ENCODE peak calls at places on chromosomes 5 and 9, in four cellular contexts. One of them, this sample, is unnamed.

GRCh38 chr5:73093943-73094342 is 26.4 kb upstream of the TMEM171 start:
- DNase-seq in HepG2: no peak
- DNase-seq in K562: no peak
- DNase-seq in GM12878: no peak
- DNase-seq in this sample: no peak

GRCh38 chr9:126112135-126112720 is 214.4 kb upstream of the MVB12B start:
- DNase-seq in HepG2: no peak
- DNase-seq in GM12878: no peak
- DNase-seq in K562: no peak
- DNase-seq in this sample: no peak

GRCh38 chr9:134526798-134527492 is 114.7 kb upstream of the COL5A1 start:
- DNase-seq in K562: no peak
- DNase-seq in HepG2: no peak
- DNase-seq in GM12878: no peak
- DNase-seq in this sample: no peak

GRCh38 chr5:76601470-76601869 is 21.7 kb downstream of the F2RL2 start:
- DNase-seq in GM12878: no peak
- DNase-seq in HepG2: peak; percentile 52
- DNase-seq in K562: peak; percentile 64
- DNase-seq in this sample: peak; percentile 62

GRCh38 chr9:79572891-79573696 is 1.3 kb downstream of the TLE4 start:
- DNase-seq in K562: peak; percentile 27
- DNase-seq in HepG2: no peak
- DNase-seq in GM12878: no peak
- DNase-seq in this sample: peak; percentile 73

GRCh38 chr5:124996023-124996763 is 249.8 kb upstream of the ZNF608 start:
- DNase-seq in HepG2: no peak
- DNase-seq in GM12878: no peak
- DNase-seq in K562: no peak
- DNase-seq in this sample: no peak

GRCh38 chr9:36023260-36024048 is 13.3 kb upstream of the RECK start:
- DNase-seq in K562: peak; percentile 58
- DNase-seq in GM12878: peak; percentile 15
- DNase-seq in HepG2: peak; percentile 39
- DNase-seq in this sample: peak; percentile 69

GRCh38 chr9:6078382-6079105 is 63.1 kb upstream of the RANBP6 start:
- DNase-seq in GM12878: no peak
- DNase-seq in K562: no peak
- DNase-seq in HepG2: no peak
- DNase-seq in this sample: no peak

GRCh38 chr9:91411096-91411771 is 12.4 kb downstream of the NFIL3 start:
- DNase-seq in GM12878: no peak
- DNase-seq in HepG2: no peak
- DNase-seq in K562: no peak
- DNase-seq in this sample: no peak

GRCh38 chr5:87138091-87138819 is 129.4 kb upstream of the RASA1 start:
- DNase-seq in GM12878: no peak
- DNase-seq in K562: no peak
- DNase-seq in HepG2: no peak
- DNase-seq in this sample: no peak

GRCh38 chr5:55580042-55580441 is 45.3 kb upstream of the PLPP1 start:
- DNase-seq in K562: no peak
- DNase-seq in GM12878: no peak
- DNase-seq in HepG2: peak; percentile 5
- DNase-seq in this sample: no peak

GRCh38 chr5:54302267-54302687 is 8.1 kb downstream of the ARL15 start:
- DNase-seq in K562: no peak
- DNase-seq in HepG2: no peak
- DNase-seq in GM12878: no peak
- DNase-seq in this sample: no peak

GRCh38 chr5:110371011-110371724 is 355.3 kb downstream of the TMEM232 start:
- DNase-seq in GM12878: peak; percentile 2
- DNase-seq in K562: no peak
- DNase-seq in HepG2: no peak
- DNase-seq in this sample: no peak

GRCh38 chr5:172452398-172453205 is 1.7 kb downstream of the SH3PXD2B start:
- DNase-seq in GM12878: no peak
- DNase-seq in HepG2: no peak
- DNase-seq in K562: no peak
- DNase-seq in this sample: no peak

GRCh38 chr5:36108758-36109245 is 42.1 kb upstream of the UGT3A2 start:
- DNase-seq in K562: no peak
- DNase-seq in HepG2: no peak
- DNase-seq in GM12878: no peak
- DNase-seq in this sample: no peak

DNA sequence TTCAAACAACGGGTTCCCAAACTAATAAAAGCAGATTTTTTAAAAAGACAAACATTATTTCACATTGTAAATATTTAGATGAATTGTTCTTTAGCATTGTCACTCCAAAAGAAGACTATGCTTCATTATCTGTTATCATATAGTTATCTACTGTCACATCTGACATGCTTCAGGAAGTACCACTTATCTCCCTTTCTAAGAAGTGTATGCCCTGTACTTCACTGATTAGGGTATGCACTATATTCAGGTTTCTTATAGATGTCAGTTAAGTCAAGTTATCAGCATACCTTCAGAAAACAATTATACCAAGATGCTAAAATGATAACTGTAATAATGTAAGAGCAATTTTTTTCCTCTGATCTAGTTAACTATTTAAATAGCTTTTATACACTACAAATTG is 40.4 kb downstream of the LMBRD2 start:
- DNase-seq in HepG2: no peak
- DNase-seq in GM12878: no peak
- DNase-seq in K562: peak; percentile 8
- DNase-seq in this sample: no peak
- TF ChIP-seq TARDBP in HepG2: no peak
- TF ChIP-seq TARDBP in GM12878: no peak
- TF ChIP-seq TARDBP in K562: no peak
- TF ChIP-seq TARDBP in this sample: no peak

DNA sequence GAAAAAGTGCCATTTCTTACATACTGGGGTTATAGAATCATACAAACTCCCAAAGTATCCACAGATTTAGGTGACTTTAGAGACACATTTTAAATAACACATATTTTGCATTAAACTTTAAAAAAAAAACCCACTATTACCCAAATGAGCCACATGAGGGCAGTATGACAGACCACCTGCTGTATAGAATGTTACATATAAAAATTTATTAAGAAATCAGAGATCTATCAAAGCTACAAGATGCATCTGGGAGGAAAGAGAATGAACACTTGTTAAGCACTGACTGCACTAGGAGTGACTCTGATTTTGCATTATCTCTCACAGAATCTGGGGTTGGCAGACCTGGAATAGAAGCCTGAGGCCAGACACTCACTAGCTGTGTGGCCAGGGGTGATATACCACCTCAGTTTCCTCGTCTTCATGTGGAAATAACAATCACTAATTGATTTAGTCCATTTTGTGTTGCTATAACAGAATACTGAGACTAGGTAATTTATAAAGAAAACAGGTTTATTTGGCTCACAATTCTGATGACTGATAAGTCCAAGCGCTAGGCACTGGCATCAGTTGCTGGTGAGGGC is 98.4 kb downstream of the ARSB start:
- DNase-seq in GM12878: no peak
- DNase-seq in HepG2: no peak
- DNase-seq in K562: no peak
- DNase-seq in this sample: peak; percentile 14
- TF ChIP-seq FOXK2 in GM12878: no peak
- TF ChIP-seq FOXK2 in HepG2: no peak
- TF ChIP-seq FOXK2 in K562: no peak
- TF ChIP-seq FOXK2 in this sample: no peak

GRCh38 chr9:16532681-16533450 is 337.6 kb downstream of the BNC2 start:
- DNase-seq in HepG2: no peak
- DNase-seq in GM12878: no peak
- DNase-seq in K562: no peak
- DNase-seq in this sample: no peak
- TF ChIP-seq TARDBP in HepG2: no peak
- TF ChIP-seq TARDBP in GM12878: no peak
- TF ChIP-seq TARDBP in K562: no peak
- TF ChIP-seq TARDBP in this sample: no peak

GRCh38 chr5:145666591-145666990 is 168.6 kb downstream of the PRELID2 start:
- DNase-seq in K562: no peak
- DNase-seq in GM12878: no peak
- DNase-seq in HepG2: no peak
- DNase-seq in this sample: no peak

GRCh38 chr5:145668714-145669113 is 166.4 kb downstream of the PRELID2 start:
- DNase-seq in GM12878: no peak
- DNase-seq in K562: no peak
- DNase-seq in HepG2: peak; percentile 17
- DNase-seq in this sample: no peak
- TF ChIP-seq FOXK2 in GM12878: no peak
- TF ChIP-seq FOXK2 in K562: no peak
- TF ChIP-seq FOXK2 in HepG2: no peak
- TF ChIP-seq FOXK2 in this sample: no peak

This sample was measured in HEK293T.